ENCODE peak calls at places on chromosomes 13 and 19, in five cellular contexts. H, Z, A, I and M are unnamed samples.
A peak's percentile ranks its signal among the peaks of the same experiment; 100 is the strongest.

GRCh38 chr13:102913924-102914628 is 68.2 kb downstream of the ERCC5 start:
- DNase-seq in A (no peak), H (no peak), I (no peak), Z (no peak), M (no peak)

GRCh38 chr19:29795882-29796523 is 15.8 kb upstream of the CCNE1 start:
- DNase-seq in Z (no peak), A (no peak), I (no peak), H (no peak), M (no peak)

GRCh38 chr13:109154546-109154945 is 525.1 kb downstream of the MYO16 start:
- DNase-seq in Z (no peak), H (no peak), I (no peak), A (no peak), M (no peak)

GRCh38 chr19:30391554-30392551 is 19.7 kb downstream of the ZNF536 start:
- DNase-seq in A (peak; percentile 31), I (no peak), H (no peak), Z (no peak), M (no peak)

GRCh38 chr13:111458739-111459138 is 138.3 kb downstream of the TEX29 start:
- DNase-seq in A (no peak), H (no peak), I (no peak), Z (no peak), M (no peak)

GRCh38 chr13:96710166-96710866 is 284.0 kb downstream of the OXGR1 start:
- DNase-seq in I (no peak), H (no peak), Z (no peak), A (no peak), M (no peak)

GRCh38 chr13:95530178-95530577 is 22.3 kb upstream of the CLDN10 start:
- DNase-seq in I (no peak), Z (no peak), A (no peak), H (no peak), M (no peak)

GRCh38 chr19:46349311-46349993 is 2.6 kb downstream of the PPP5C start:
- DNase-seq in H (no peak), Z (no peak), A (no peak), I (no peak), M (no peak)

GRCh38 chr13:110869805-110870706 is 44.8 kb downstream of the ANKRD10 start:
- DNase-seq in A (peak; percentile 54), H (no peak), I (no peak), Z (peak; percentile 84), M (no peak)

GRCh38 chr13:113856716-113857065 is 7.2 kb downstream of the GAS6 start:
- DNase-seq in A (peak; percentile 20), I (no peak), H (no peak), Z (no peak), M (no peak)